ENCODE peak calls at places on chromosomes 11 and 22, in eight cellular contexts. T is RWPE1, V is cardiac fibroblast, H is endodermal cell, B is A549, R is hepatocyte, L is AG09319, K is heart left ventricle. Z is an unnamed sample.

GRCh38 chr11:581752-582151 is 5.5 kb downstream of the PHRF1 start:
- DNase-seq in T (no peak), V (no peak), H (no peak), B (no peak), R (no peak), L (no peak), K (no peak), Z (no peak)

GRCh38 chr11:107665016-107665415 is 46.8 kb downstream of the SLN start:
- DNase-seq in T (no peak), V (no peak), H (no peak), B (no peak), R (no peak), L (no peak), K (no peak), Z (no peak)

GRCh38 chr22:36595968-36596367 is 67.0 kb upstream of the EIF3D start:
- DNase-seq in T (no peak), V (no peak), H (peak; percentile 34), B (no peak), R (no peak), L (no peak), K (no peak), Z (no peak)

GRCh38 chr11:64447717-64448598 is 89.0 kb downstream of the RPS6KA4 start:
- DNase-seq in T (no peak), V (peak; percentile 12), H (peak; percentile 55), B (no peak), R (peak; percentile 30), L (no peak), K (peak; percentile 33), Z (no peak)

GRCh38 chr11:116454020-116454645 is 318.7 kb downstream of the BUD13 start:
- DNase-seq in T (no peak), V (peak; percentile 21), H (peak; percentile 90), B (peak; percentile 22), R (peak; percentile 71), L (no peak), K (peak; percentile 28), Z (no peak)

GRCh38 chr11:123654566-123655081 is at the start of gene SCN3B:
- DNase-seq in T (peak; percentile 84), V (peak; percentile 56), H (peak; percentile 95), B (peak; percentile 69), R (peak; percentile 92), L (no peak), K (peak; percentile 73), Z (peak; percentile 76)

GRCh38 chr11:95883381-95883780 is 40.5 kb downstream of the MTMR2 start:
- DNase-seq in T (no peak), V (no peak), H (no peak), B (no peak), R (no peak), L (no peak), K (no peak), Z (no peak)

GRCh38 chr11:117861151-117862018 is 15.1 kb downstream of the FXYD6 start:
- DNase-seq in T (peak; percentile 14), V (no peak), H (peak; percentile 93), B (no peak), R (peak; percentile 53), L (no peak), K (peak; percentile 77), Z (peak; percentile 59)

GRCh38 chr22:29665486-29665885 is 54.3 kb upstream of the CABP7 start:
- DNase-seq in T (no peak), V (no peak), H (no peak), B (no peak), R (no peak), L (no peak), K (no peak), Z (no peak)

GRCh38 chr11:1652778-1653540 is 23.4 kb downstream of the KRTAP5-5 start:
- DNase-seq in T (peak; percentile 77), V (peak; percentile 57), H (peak; percentile 91), B (peak; percentile 51), R (peak; percentile 85), L (peak; percentile 0), K (peak; percentile 67), Z (peak; percentile 71)

GRCh38 chr11:74311352-74311926 is at the start of gene P4HA3:
- DNase-seq in T (peak; percentile 74), V (peak; percentile 64), H (peak; percentile 94), B (peak; percentile 64), R (peak; percentile 78), L (no peak), K (peak; percentile 68), Z (no peak)

GRCh38 chr11:116932182-116932581 is 94.8 kb upstream of the APOA1 start:
- DNase-seq in T (no peak), V (no peak), H (no peak), B (no peak), R (no peak), L (no peak), K (no peak), Z (no peak)

GRCh38 chr11:69645801-69646492 is 5.0 kb downstream of the CCND1 start:
- DNase-seq in T (no peak), V (peak; percentile 20), H (peak; percentile 55), B (no peak), R (no peak), L (no peak), K (no peak), Z (no peak)

GRCh38 chr11:69644962-69645675 is 4.2 kb downstream of the CCND1 start:
- DNase-seq in T (no peak), V (peak; percentile 18), H (peak; percentile 66), B (no peak), R (no peak), L (no peak), K (no peak), Z (no peak)

GRCh38 chr11:69643646-69644045 is 2.7 kb downstream of the CCND1 start:
- DNase-seq in T (no peak), V (no peak), H (no peak), B (no peak), R (no peak), L (no peak), K (no peak), Z (no peak)

GRCh38 chr11:69642913-69643632 is 2.1 kb downstream of the CCND1 start:
- DNase-seq in T (no peak), V (peak; percentile 75), H (peak; percentile 91), B (peak; percentile 80), R (peak; percentile 92), L (peak; percentile 58), K (peak; percentile 85), Z (peak; percentile 83)

DNA sequence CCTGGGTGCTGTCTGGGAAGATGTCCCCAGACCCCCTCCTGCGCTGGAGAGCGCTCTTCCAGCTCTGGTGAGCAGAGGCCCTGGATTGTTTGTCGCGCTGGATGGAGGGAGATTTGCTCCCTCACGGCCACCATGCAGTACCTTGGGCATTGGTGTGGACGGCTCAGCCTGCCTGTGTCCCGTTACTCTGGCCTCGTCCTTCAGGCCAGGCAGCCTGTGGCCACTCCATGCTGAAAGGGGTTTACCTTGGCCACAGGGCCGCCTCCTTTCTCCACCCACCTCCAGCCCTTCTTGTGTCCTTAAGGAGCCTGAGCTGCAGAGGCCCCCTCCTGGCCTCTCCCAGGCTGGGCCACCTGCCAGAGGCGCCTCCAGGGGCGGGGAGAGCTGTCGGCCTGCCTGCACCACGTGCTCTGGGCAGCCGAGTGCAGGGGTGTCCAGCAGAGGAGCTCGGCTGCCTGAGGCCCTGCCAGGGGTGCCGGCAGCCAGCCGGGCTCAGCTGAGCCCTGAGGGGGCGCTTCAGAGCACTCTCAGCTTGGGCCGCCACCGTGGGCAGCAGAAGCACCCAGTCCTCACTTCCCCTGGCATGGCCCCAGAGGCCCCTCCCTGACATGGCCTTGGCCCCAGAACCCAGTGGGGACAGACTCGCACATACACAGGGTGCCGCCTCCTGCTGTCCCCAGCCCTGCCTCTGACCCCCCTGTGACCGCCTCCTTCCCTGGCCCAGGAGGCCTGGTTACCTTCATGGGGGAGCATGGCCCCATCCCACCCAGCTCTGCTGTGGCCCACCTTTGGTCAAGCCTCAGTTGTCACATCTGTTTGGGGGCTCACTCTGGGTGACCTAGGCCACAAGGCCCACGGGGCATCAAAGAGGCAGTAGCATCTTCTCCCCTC is 3.4 kb downstream of the CCND1 start:
- DNase-seq in T (no peak), V (peak; percentile 91), H (peak; percentile 67), B (peak; percentile 79), R (peak; percentile 89), L (peak; percentile 77), K (peak; percentile 87), Z (peak; percentile 16)
- TF ChIP-seq CTCF in T (peak; percentile 27), V (peak; percentile 39), H (peak; percentile 34), B (peak; percentile 27), R (peak; percentile 20), L (peak; percentile 38), K (peak; percentile 11), Z (no peak)

DNA sequence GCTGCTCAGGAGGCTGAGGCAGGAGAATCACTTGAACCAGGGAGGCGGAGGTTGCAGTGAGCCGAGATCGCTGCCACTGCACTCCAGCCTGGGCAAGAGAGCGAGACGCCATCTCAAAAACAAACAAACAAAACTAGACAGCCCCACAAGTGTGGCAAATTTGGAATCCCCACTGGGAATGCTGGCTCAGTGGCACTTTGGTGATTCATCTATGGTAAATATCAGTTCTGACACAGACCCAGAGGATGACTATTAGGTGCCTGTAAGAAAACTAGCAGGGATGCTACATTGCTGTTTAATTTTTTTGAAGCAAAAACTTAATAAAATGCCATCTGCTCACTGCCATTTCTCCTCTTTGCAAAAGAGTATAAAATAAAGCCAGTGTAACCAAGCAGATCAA is 107.9 kb downstream of the NAT10 start:
- DNase-seq in T (no peak), V (peak; percentile 18), H (no peak), B (peak; percentile 38), R (no peak), L (no peak), K (no peak), Z (no peak)
- TF ChIP-seq CTCF in T (no peak), V (no peak), H (no peak), B (no peak), R (no peak), L (no peak), K (no peak), Z (no peak)

DNA sequence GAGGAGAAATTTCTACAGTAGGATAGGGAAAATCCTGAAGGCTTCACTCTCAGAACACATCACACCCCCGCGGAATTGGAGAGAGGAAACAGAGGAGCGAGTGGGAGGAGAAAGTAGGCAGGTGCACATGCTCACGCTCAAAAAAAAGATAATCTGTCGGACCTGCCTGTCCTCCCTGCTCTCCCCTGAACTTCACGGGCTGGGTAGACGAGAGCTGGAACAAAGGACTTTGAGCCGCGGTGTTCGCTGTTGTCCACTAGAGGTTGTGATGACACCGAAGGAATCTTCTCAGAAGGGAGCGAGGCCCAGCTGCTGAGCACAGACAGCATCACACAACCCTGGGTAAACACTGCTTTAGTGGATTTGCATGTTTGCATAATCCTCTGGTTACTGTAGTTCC is 5.0 kb downstream of the SEZ6L start:
- DNase-seq in T (no peak), V (no peak), H (peak; percentile 91), B (peak; percentile 3), R (peak; percentile 48), L (no peak), K (no peak), Z (no peak)
- TF ChIP-seq CTCF in T (no peak), V (no peak), H (peak; percentile 80), B (no peak), R (peak; percentile 28), L (no peak), K (no peak), Z (no peak)

DNA sequence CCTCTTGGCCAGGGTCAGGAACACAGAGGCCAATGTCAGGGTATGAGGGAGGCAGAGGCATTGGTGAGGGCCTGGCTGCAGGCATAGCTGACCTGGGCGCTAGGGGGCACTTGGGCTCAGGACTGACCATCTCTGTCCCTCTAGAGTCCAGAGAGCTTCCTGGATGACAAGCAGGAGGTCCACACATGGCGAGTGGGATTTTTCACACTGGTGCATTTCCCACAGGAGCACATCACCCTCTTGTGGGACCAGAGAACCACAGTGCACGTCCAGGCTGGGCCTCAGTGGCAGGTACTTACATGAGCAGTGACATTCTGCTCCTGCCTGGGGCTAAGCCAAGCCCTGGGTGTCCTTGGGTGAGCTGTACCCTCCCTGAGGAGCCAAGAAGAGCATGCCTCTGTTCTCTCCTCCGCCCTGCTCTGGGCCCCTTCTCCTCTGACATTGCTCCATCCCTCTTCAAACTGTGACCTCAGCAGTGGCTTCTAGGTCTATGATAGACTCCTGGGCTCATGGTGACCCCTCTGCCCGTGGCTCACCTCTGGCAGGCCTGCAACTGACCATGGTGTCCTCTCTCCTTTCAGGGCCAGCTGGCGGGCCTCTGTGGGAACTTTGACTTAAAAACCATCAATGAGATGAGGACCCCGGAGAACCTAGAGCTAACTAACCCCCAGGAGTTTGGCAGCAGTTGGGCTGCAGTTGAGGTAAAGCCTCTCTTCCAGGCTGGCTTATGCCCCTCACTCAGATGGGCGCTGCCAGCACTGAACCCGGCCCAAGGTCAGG is 46.6 kb downstream of the OTOG start:
- DNase-seq in T (no peak), V (no peak), H (peak; percentile 40), B (no peak), R (no peak), L (no peak), K (peak; percentile 3), Z (peak; percentile 28)
- TF ChIP-seq CTCF in T (no peak), V (no peak), H (no peak), B (no peak), R (no peak), L (no peak), K (no peak), Z (no peak)